ENCODE peak calls at places on chromosome 17, in six cellular contexts. A is PC-3, P is mammary epithelial cell, W is H9, E is fibroblast of lung, G is HepG2. Q is an unnamed sample. For H4K20me1 and H3K9me3, the result is how much of the 10 kb centered on the place peaks cover.

GRCh38 chr17:28345420-28346198 is 10.0 kb downstream of the TNFAIP1 start:
- DNase-seq in A (no peak), G (no peak), E (peak), W (no peak), P (no peak), Q (no peak)

GRCh38 chr17:32783602-32784001 is 93.3 kb downstream of the MYO1D start:
- DNase-seq in E (peak), P (peak), W (no peak), A (peak), G (peak), Q (peak)

GRCh38 chr17:39944393-39944711 is 16.8 kb downstream of the LRRC3C start:
- DNase-seq in P (no peak), W (no peak), A (no peak), G (no peak), E (no peak), Q (no peak)

GRCh38 chr17:41413353-41413752 is 11.0 kb downstream of the KRT37 start:
- DNase-seq in W (peak), G (no peak), A (peak), P (no peak), E (peak), Q (peak)

GRCh38 chr17:47941998-47942490 is 673 bp downstream of the PNPO start:
- DNase-seq in W (no peak), G (peak), A (no peak), P (no peak), E (no peak), Q (no peak)

GRCh38 chr17:75611746-75612437 is 21.3 kb upstream of the SMIM5 start:
- DNase-seq in E (no peak), W (no peak), A (peak), P (no peak), G (no peak), Q (no peak)

GRCh38 chr17:51016099-51016498 is 104.6 kb downstream of the SPAG9 start:
- DNase-seq in P (no peak), E (no peak), G (no peak), W (no peak), A (no peak), Q (no peak)

GRCh38 chr17:76554131-76554530 is 14.3 kb downstream of the PRCD start:
- DNase-seq in A (no peak), G (no peak), P (no peak), W (no peak), E (no peak), Q (no peak)

GRCh38 chr17:76444518-76445311 is 8.2 kb downstream of the UBE2O start:
- DNase-seq in P (peak), A (peak), E (peak), W (peak), G (no peak), Q (no peak)

GRCh38 chr17:622356-622755 is 92.3 kb downstream of the VPS53 start:
- DNase-seq in P (peak), A (peak), E (peak), G (no peak), W (no peak), Q (no peak)

GRCh38 chr17:48219605-48220004 is 112.0 kb downstream of the SNX11 start:
- DNase-seq in G (no peak), P (no peak), E (no peak), W (peak), A (no peak), Q (peak)

GRCh38 chr17:1909985-1910384 is 80.2 kb downstream of the RPA1 start:
- DNase-seq in P (no peak), A (no peak), G (peak), E (no peak), W (no peak), Q (peak)

GRCh38 chr17:30586818-30587595 is 109.8 kb downstream of the GOSR1 start:
- DNase-seq in W (no peak), E (peak), A (no peak), P (peak), G (peak), Q (no peak)

GRCh38 chr17:1635675-1636465 is 7.2 kb upstream of the SLC43A2 start:
- DNase-seq in P (no peak), A (no peak), E (no peak), W (no peak), G (no peak), Q (no peak)

GRCh38 chr17:83074696-83075223 is 4.6 kb upstream of the METRNL start:
- DNase-seq in A (no peak), G (no peak), W (no peak), E (no peak), P (no peak), Q (no peak)

GRCh38 chr17:48184721-48185120 is 77.2 kb downstream of the SNX11 start:
- DNase-seq in A (no peak), G (no peak), P (no peak), E (no peak), W (no peak), Q (no peak)

GRCh38 chr17:79695293-79696158 is 35.2 kb upstream of the ENPP7 start:
- DNase-seq in A (no peak), E (peak), G (no peak), W (no peak), P (no peak), Q (no peak)

GRCh38 chr17:42409467-42410351 is 13.3 kb downstream of the CAVIN1 start:
- DNase-seq in W (no peak), P (peak), E (peak), A (no peak), G (no peak), Q (no peak)

GRCh38 chr17:35127751-35128514 is 6.5 kb downstream of the FNDC8 start:
- DNase-seq in A (no peak), G (no peak), P (no peak), E (no peak), W (no peak), Q (no peak)

GRCh38 chr17:6677158-6677831 is 25.7 kb downstream of the C17orf100 start:
- DNase-seq in G (peak), W (no peak), A (no peak), P (peak), E (peak), Q (no peak)

GRCh38 chr17:35297666-35298065 is 54.8 kb downstream of the SLFN5 start:
- DNase-seq in E (no peak), G (no peak), P (no peak), W (no peak), A (peak), Q (no peak)

GRCh38 chr17:76781056-76781982 is 43.4 kb downstream of the MFSD11 start:
- DNase-seq in P (no peak), W (peak), E (no peak), A (no peak), G (no peak), Q (no peak)

GRCh38 chr17:8392274-8392673 is 5.4 kb downstream of the RNF222 start:
- DNase-seq in G (no peak), A (no peak), W (no peak), E (no peak), P (no peak), Q (no peak)

GRCh38 chr17:54944796-54945195 is 23.7 kb downstream of the COX11 start:
- DNase-seq in W (no peak), A (no peak), P (no peak), E (peak), G (no peak), Q (no peak)

GRCh38 chr17:48486557-48486956 is 44.3 kb downstream of the HOXB1 start:
- DNase-seq in P (peak), A (peak), E (peak), W (no peak), G (no peak), Q (peak)

GRCh38 chr17:81683208-81683583 is 401 bp downstream of the ARL16 start:
- DNase-seq in G (no peak), P (no peak), E (no peak), W (no peak), A (no peak), Q (peak)

GRCh38 chr17:60410001-60410400 is 12.3 kb upstream of the CHCT1 start:
- DNase-seq in E (no peak), G (no peak), P (no peak), W (no peak), A (peak), Q (no peak)

GRCh38 chr17:79601604-79602420 is 9.0 kb downstream of the RBFOX3 start:
- DNase-seq in A (no peak), G (no peak), P (no peak), W (no peak), E (no peak), Q (no peak)

GRCh38 chr17:2995362-2995761 is 68.0 kb downstream of the OR1D5 start:
- DNase-seq in E (no peak), W (no peak), A (no peak), P (no peak), G (no peak), Q (no peak)

DNA sequence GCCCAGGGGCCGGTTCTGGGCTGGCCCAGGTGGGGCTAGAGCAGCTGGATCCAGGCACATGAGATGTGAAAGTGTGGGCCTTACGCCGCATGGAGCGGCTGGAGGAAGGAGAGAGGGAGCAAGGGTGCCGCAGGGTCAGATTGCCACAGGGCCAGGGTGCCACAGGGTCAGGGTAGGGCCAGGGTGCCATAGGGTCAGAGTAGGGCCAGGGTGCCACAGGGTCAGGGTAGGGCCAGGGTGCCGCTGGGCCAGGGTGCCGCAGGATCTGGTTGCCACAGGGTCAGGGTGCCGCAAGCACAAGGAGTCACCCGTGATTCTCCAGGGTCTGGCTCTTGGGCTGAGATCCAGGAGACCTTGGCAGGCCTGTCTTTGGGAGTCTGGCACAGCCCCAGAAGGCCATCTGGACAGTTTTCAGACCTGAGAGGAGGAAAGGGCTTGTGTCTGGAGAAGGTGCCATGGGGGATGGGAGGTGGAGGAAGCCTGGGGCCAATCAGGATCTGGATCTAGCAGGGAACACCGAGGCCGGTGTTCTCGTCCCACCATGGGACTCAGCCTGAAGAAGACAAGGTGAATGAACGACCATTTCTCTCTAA is 13.1 kb upstream of the LASP1NB start:
- DNase-seq in W (peak), A (no peak), G (no peak), E (no peak), P (no peak), Q (no peak)
- H4K20me1 ChIP-seq in W (under half), A (under half), G (under half), E (under half), P (under half), Q (under half)

DNA sequence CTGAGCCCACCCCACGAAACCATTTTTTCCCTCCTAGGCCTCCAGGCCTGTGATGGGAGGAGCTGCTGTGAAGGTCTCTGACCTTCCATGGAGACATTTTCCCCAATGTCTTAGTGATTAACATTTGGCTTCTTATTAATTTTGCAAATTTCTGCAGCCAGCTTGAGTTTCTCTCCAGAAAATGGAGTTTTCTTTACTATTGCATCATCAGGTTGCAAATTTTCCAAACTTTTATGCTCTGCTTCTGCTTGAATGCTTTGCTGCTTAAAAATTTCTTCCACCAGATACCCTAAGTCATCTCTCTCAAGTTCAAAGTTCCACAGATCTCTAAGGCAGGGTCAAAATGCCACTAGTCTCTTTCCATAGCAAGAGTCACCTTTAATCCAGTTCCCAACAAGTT is 12.9 kb upstream of the MYH4 start:
- DNase-seq in W (no peak), P (no peak), A (no peak), G (no peak), E (no peak), Q (no peak)
- H3K9me3 ChIP-seq in W (under half), P (under half), A (under half), G (under half), E (under half), Q (under half)

DNA sequence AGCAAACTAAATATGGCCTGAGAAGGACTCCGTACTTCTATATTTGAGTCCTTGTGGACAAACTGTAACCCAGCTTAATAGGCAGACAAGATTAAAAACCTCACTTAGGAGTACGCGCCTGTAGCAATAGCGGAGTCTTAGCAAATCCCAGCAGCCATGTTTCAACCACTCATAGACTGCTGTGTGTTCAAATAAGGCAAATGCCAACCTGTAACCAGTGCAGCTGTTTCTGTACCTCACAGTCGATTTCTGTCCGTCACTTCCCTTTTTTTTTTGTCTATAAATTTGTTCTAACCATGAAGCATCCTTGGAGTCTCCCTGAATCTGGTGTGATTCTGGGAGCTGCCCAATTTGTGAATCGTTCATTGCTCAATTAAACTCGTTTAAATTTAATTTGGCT is 30.2 kb downstream of the TANC2 start:
- DNase-seq in P (no peak), A (no peak), G (no peak), W (no peak), E (no peak), Q (no peak)
- H4K20me1 ChIP-seq in P (under half), A (under half), G (under half), W (under half), E (under half), Q (under half)

GRCh38 chr17:73924488-73925186 is 278.8 kb upstream of the RPL38 start:
- DNase-seq in A (no peak), E (no peak), P (no peak), W (no peak), G (no peak), Q (peak)

GRCh38 chr17:73929860-73930430 is 273.5 kb upstream of the RPL38 start:
- DNase-seq in G (no peak), P (no peak), W (no peak), E (no peak), A (no peak), Q (no peak)

GRCh38 chr17:73924083-73924482 is 279.4 kb upstream of the RPL38 start:
- DNase-seq in W (no peak), A (no peak), E (no peak), P (no peak), G (no peak), Q (no peak)
- H3K9me3 ChIP-seq in W (under half), A (under half), E (under half), P (under half), G (under half), Q (under half)

DNA sequence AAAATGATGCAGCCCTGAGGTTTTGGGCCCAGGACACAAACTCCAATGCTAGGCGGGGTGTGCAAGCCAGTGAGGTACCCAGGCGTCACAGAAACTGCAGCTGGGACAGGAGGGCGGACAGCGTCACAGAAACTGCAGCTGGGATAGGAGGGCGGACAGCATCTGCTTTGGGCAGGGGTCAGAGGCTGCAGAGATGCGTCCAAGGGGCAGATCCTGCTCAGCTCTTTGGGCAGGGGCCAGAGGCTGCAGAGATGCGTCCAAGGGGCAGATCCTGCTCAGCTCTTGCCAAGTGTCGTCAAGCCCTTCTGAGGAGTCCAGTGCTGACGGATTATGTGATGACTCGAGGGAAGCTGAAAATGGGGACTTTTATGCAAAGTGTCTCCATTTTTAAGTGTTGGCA is 43.9 kb upstream of the RCVRN start:
- DNase-seq in E (no peak), W (no peak), G (no peak), A (no peak), P (no peak), Q (peak)
- H4K20me1 ChIP-seq in E (under half), W (under half), G (under half), A (under half), P (under half), Q (under half)

GRCh38 chr17:22453181-22453580 is 760.9 kb downstream of the KCNJ18 start:
- DNase-seq in P (no peak), G (no peak), E (no peak), A (no peak), W (no peak), Q (no peak)
- H3K9me3 ChIP-seq in P (under half), G (under half), E (under half), A (under half), W (half or more), Q (under half)

GRCh38 chr17:78117027-78117981 is 11.3 kb downstream of the TMC6 start:
- DNase-seq in G (no peak), W (peak), E (peak), P (no peak), A (no peak), Q (peak)

GRCh38 chr17:78113804-78114785 is 14.5 kb downstream of the TMC6 start:
- DNase-seq in A (no peak), G (no peak), W (no peak), P (no peak), E (no peak), Q (no peak)

GRCh38 chr17:78112508-78113471 is 15.8 kb downstream of the TMC6 start:
- DNase-seq in P (peak), A (peak), E (peak), W (peak), G (peak), Q (peak)

GRCh38 chr17:78116411-78116810 is 12.1 kb downstream of the TMC6 start:
- DNase-seq in P (no peak), E (no peak), G (no peak), A (no peak), W (no peak), Q (no peak)

DNA sequence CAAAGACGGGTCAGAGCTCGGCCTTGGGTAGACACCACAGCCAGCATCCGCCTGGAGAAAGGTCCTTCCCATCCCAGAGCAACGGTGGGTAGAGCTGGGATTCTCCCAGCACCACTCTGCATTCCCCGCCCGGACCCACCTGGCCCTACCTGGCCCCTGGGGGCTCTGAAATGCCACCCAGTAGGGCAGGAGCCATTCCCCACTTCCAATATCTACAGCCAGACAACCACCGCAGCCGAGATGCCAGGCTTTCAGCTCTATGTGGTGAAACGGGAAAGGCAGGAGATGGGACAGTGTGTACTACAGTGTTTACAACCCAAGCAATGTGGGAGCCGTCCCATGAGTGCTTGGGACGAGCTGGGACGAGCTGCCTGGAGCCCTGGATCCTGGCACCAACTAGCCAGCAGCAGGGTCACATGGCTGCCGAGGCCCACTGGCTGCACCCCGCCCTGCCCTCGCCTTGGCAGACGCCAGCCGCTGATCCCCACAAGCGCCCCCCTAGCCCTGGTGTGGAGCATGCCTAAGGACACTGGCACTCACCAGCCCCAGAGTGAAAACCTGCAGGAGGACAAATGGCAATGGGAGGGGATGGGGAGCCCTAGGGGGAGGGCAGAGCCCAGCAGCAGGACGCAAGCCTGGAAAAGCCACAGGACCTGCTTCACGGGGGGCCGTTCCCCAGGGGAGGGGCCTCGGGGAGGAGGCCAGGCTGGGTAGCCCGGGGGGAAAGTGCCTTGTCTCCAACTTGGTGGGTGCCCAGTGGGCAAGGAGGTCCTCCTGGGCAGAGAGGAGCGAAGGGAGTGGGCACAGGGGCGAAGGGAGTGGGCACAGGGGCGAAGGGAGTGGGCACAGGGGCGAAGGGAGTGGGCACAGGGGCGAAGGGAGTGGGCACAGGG is 13.5 kb downstream of the TMC6 start:
- DNase-seq in A (no peak), W (no peak), G (no peak), P (no peak), E (no peak), Q (no peak)
- H4K20me1 ChIP-seq in A (under half), W (under half), G (under half), P (under half), E (under half), Q (under half)

DNA sequence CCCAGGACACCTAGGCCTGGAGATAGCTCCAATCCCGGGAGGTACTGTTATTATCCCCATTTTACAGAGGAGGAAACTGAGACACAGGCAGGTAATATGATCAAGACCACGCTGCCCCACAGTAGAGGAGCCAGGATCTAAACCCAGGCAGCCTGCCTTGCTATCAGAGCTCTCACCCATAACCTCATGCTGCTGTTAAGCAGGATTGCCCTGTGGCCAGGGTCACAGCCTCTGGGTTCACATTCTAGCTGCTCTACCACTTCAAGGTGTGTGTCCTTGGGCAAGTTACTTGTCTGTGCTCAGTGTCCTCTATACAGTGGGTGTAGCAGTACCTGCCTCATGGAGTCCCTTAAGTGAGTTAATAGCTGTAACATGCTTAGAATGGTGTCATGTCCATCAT is 1015.3 kb downstream of the KCNJ18 start:
- DNase-seq in A (no peak), G (no peak), E (no peak), P (no peak), W (no peak), Q (no peak)
- H3K9me3 ChIP-seq in A (under half), G (half or more), E (under half), P (under half), W (half or more), Q (under half)

GRCh38 chr17:17750881-17751280 is 69.6 kb downstream of the RAI1 start:
- DNase-seq in W (no peak), P (no peak), E (no peak), A (no peak), G (no peak), Q (no peak)

GRCh38 chr17:17748179-17748578 is 66.9 kb downstream of the RAI1 start:
- DNase-seq in G (no peak), E (no peak), W (no peak), A (no peak), P (no peak), Q (no peak)

GRCh38 chr17:17749921-17750320 is 68.7 kb downstream of the RAI1 start:
- DNase-seq in W (peak), E (peak), P (peak), G (peak), A (peak), Q (peak)

GRCh38 chr17:17749025-17749772 is 67.9 kb downstream of the RAI1 start:
- DNase-seq in G (no peak), P (no peak), A (no peak), W (peak), E (no peak), Q (peak)

GRCh38 chr17:17748604-17749003 is 67.3 kb downstream of the RAI1 start:
- DNase-seq in P (no peak), G (no peak), W (no peak), A (no peak), E (no peak), Q (no peak)
- H4K20me1 ChIP-seq in P (under half), G (under half), W (under half), A (under half), E (under half), Q (half or more)

GRCh38 chr17:65830356-65830755 is 268.9 kb upstream of the AXIN2 start:
- DNase-seq in W (no peak), A (no peak), P (no peak), E (no peak), G (no peak), Q (no peak)
- H3K9me3 ChIP-seq in W (under half), A (under half), P (under half), E (under half), G (under half), Q (under half)

Q was measured in neural progenitor cell.